ENCODE peak calls at places on chromosomes 1 and 21, in nine cellular contexts. C is sigmoid colon; U is cardiac muscle cell; A is small intestine; K is GM23248; Z is heart left ventricle; D is BE2C; T is CD4-positive, alpha-beta T cell; H is ascending aorta. I is an unnamed sample. For H3K27me3, the result is how much of the 10 kb centered on the place peaks cover.

GRCh38 chr1:116182019-116182714 is 71.0 kb downstream of the MAB21L3 start:
- DNase-seq in U (no peak), Z (no peak), D (no peak), T (no peak), K (no peak), C (no peak), A (no peak), H (no peak), I (no peak)

GRCh38 chr21:36910581-36911307 is 55.7 kb downstream of the HLCS start:
- DNase-seq in H (no peak), T (no peak), D (peak), Z (no peak), K (peak), A (no peak), C (no peak), U (no peak), I (no peak)

GRCh38 chr21:28779914-28780313 is 212.8 kb downstream of the LTN1 start:
- DNase-seq in D (no peak), Z (no peak), A (no peak), U (no peak), H (no peak), K (no peak), T (no peak), C (no peak), I (no peak)

GRCh38 chr1:226223786-226224244 is 351 bp downstream of the MIXL1 start:
- DNase-seq in T (no peak), D (peak), H (no peak), U (peak), A (peak), Z (peak), K (peak), C (no peak), I (no peak)

GRCh38 chr1:44256762-44257554 is 43.7 kb downstream of the DMAP1 start:
- DNase-seq in C (no peak), D (no peak), K (no peak), A (no peak), Z (no peak), U (no peak), T (no peak), H (no peak), I (no peak)

GRCh38 chr1:211620097-211620496 is 41.1 kb upstream of the SLC30A1 start:
- DNase-seq in T (no peak), D (no peak), A (no peak), H (peak), K (no peak), C (peak), U (no peak), Z (no peak), I (no peak)

GRCh38 chr21:34967509-34968289 is 81.4 kb downstream of the RUNX1 start:
- DNase-seq in A (no peak), C (no peak), K (peak), T (no peak), D (no peak), H (no peak), Z (no peak), U (no peak), I (no peak)

GRCh38 chr1:82449671-82450070 is 648.9 kb downstream of the ADGRL2 start:
- DNase-seq in K (peak), Z (no peak), D (no peak), T (no peak), C (no peak), A (no peak), U (no peak), H (no peak), I (no peak)

GRCh38 chr1:1614204-1614953 is 921 bp upstream of the MIB2 start:
- DNase-seq in D (peak), U (no peak), H (no peak), Z (peak), A (peak), T (peak), K (peak), C (no peak), I (peak)

GRCh38 chr1:206909167-206909882 is 12.1 kb downstream of the IL24 start:
- DNase-seq in D (peak), U (peak), H (no peak), C (peak), Z (peak), K (peak), A (peak), T (peak), I (peak)

GRCh38 chr1:225998560-225999226 is 450 bp downstream of the SDE2 start:
- DNase-seq in U (no peak), C (no peak), Z (no peak), K (peak), T (no peak), H (no peak), A (peak), D (no peak), I (no peak)

GRCh38 chr1:17279001-17279830 is 28.8 kb upstream of the PADI4 start:
- DNase-seq in D (no peak), Z (no peak), T (no peak), K (no peak), A (no peak), H (no peak), C (no peak), U (no peak), I (no peak)

GRCh38 chr1:222243902-222244301 is 304.0 kb downstream of the HHIPL2 start:
- DNase-seq in D (no peak), A (no peak), C (no peak), H (no peak), U (no peak), K (no peak), Z (no peak), T (no peak), I (no peak)

GRCh38 chr1:53274541-53275185 is 36.3 kb upstream of the MAGOH start:
- DNase-seq in A (no peak), Z (no peak), U (no peak), K (no peak), C (peak), D (no peak), T (no peak), H (no peak), I (no peak)

GRCh38 chr1:47209725-47210330 is 20.0 kb upstream of the PDZK1IP1 start:
- DNase-seq in H (peak), C (peak), A (no peak), U (no peak), D (no peak), K (no peak), T (no peak), Z (no peak), I (no peak)

GRCh38 chr1:11711490-11711889 is 20.0 kb downstream of the DRAXIN start:
- DNase-seq in T (no peak), C (no peak), U (no peak), D (no peak), A (no peak), K (no peak), H (no peak), Z (no peak), I (no peak)

GRCh38 chr1:110242731-110243130 is 32.6 kb downstream of the KCNC4 start:
- DNase-seq in T (no peak), D (no peak), H (no peak), A (no peak), C (no peak), U (no peak), K (no peak), Z (no peak), I (no peak)
- H3K27me3 ChIP-seq in T (under half), D (under half), H (under half), A (under half), C (under half), U (under half), K (under half), Z (under half), I (under half)

DNA sequence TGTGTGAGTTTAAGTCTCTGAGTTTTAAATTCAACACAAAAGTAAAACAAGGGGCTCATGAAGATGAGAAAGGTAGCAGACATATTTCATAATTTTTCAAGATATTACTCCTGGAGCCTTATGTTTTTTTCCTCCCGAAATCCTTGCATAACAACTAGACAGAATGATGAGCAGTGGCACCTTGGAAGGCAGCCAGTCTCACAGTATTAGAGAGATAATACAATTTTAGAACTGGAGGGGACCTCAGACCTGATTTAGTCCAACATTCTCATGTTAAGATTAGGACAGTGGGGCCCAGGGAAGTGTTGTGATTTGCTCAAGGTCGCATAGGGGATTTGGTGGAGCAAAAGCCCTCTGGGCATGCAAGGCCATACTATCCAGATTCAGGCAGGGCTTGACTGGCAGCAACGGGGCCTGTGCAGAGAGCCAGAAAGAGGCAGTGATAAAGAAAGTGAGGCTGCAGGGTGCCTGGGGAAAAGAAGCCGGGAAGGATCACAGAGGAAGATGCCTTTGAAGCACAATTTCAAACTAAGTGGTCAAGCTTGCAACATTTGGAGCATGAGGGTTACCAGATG is 31.4 kb upstream of the BCL9 start:
- DNase-seq in H (no peak), K (no peak), T (no peak), D (peak), U (peak), Z (no peak), A (no peak), C (no peak), I (peak)
- H3K27me3 ChIP-seq in H (under half), K (under half), T (under half), D (under half), U (under half), Z (under half), A (under half), C (under half), I (under half)

DNA sequence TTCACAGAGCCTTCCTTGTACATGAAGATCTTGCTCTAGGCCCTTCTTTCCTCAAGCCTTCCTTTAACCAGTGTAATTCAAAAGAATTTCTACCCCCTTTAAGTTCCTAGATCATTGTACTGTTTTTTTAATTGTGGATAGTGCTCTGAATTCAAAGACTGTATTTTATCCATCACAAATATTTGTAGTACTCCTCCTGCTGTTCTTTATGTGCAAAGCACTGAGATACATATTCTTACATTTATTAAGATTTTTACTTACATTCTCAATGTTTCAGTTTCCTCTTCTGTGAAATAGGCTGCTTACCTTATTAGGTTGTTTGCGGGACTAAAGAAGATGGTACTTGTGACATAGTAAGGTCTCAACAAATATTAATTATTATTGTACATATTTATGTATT is 168.8 kb upstream of the PDE4B start:
- DNase-seq in T (no peak), D (no peak), H (no peak), Z (no peak), A (no peak), K (peak), C (no peak), U (no peak), I (no peak)
- H3K27me3 ChIP-seq in T (under half), D (under half), H (under half), Z (under half), A (under half), K (under half), C (under half), U (under half), I (under half)

GRCh38 chr1:119007343-119007671 is 19.2 kb upstream of the TBX15 start:
- DNase-seq in H (no peak), K (no peak), A (no peak), T (no peak), Z (no peak), D (no peak), C (no peak), U (no peak), I (no peak)
- H3K27me3 ChIP-seq in H (under half), K (under half), A (under half), T (half or more), Z (half or more), D (half or more), C (half or more), U (half or more), I (under half)

DNA sequence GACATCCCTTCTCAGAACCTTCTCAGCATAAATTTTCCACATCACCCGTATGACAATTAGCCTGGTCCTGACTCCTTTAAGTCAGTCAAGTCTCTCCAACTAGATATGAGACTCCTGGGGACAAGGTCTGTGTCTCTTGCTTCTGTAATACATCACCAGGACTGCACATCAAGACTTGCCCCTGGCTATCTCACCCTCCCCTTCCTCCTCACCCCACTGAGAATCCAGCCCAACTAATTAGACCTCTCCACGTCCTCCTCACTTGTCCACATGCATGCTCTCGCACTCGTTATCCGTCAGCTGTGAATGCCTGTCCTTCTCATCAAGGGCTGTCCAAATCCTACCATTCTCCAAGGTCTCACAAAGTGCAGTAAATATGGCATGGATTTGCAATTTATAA is 542.8 kb downstream of the PTPRU start:
- DNase-seq in Z (no peak), H (no peak), K (no peak), D (no peak), A (no peak), C (no peak), U (no peak), T (no peak), I (no peak)
- H3K27me3 ChIP-seq in Z (under half), H (under half), K (under half), D (under half), A (under half), C (under half), U (under half), T (under half), I (under half)

DNA sequence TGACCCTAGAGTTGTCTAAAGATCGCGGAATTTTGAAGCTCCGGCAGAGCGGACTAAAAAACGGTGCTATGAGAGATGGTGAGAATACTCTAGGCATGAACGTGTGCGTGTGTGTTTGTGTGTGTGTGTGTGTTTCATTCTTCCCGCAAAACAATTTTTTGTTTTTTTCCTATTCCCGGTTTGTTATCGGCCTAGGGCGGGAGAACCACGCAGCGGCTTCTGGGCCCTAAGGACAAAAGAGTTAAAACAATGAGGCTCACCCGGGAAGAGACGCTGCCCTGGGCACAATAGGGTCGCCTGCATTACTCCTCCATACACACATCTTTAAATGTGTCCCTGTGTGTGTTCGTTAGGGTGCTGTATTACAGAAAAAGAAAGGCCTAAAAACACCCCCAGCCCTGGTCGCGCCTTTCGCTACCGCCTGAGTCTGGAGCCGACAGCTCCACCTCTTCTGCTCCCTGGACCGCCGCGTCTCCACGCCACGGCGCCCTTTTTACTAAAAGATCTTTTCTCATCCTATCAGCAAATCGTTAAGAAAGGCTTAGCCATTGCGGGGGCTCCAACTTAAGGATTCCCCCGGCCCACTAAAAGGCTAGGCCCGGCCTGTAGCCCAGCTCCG is 3.0 kb downstream of the TBX15 start:
- DNase-seq in C (no peak), T (no peak), K (peak), U (no peak), Z (no peak), A (no peak), H (no peak), D (no peak), I (no peak)
- H3K27me3 ChIP-seq in C (half or more), T (half or more), K (under half), U (half or more), Z (half or more), A (under half), H (under half), D (half or more), I (under half)